ENCODE peak calls at places on chromosomes 2 and 18, in nine cellular contexts. E, H, G, L, K, Y, F, X and P are unnamed samples.

GRCh38 chr18:57430983-57431382 is 4.2 kb upstream of the ONECUT2 start:
- DNase-seq in G (no peak), E (no peak), F (no peak), Y (peak), H (peak), K (no peak), X (no peak), L (no peak), P (no peak)

GRCh38 chr2:190860985-190861721 is 19.5 kb upstream of the GLS start:
- DNase-seq in E (no peak), F (peak), G (no peak), Y (peak), X (no peak), K (no peak), H (no peak), L (peak), P (peak)

GRCh38 chr2:199463000-199463692 is 5.4 kb upstream of the SATB2 start:
- DNase-seq in E (peak), G (no peak), Y (peak), X (peak), K (no peak), L (peak), H (peak), F (peak), P (peak)

GRCh38 chr2:66494708-66495107 is 59.8 kb downstream of the MEIS1 start:
- DNase-seq in Y (no peak), H (no peak), F (no peak), G (no peak), E (no peak), L (peak), X (no peak), K (no peak), P (peak)

GRCh38 chr2:103145739-103146138 is 383.9 kb downstream of the TMEM182 start:
- DNase-seq in E (no peak), H (no peak), G (no peak), F (no peak), L (no peak), X (no peak), K (no peak), Y (no peak), P (no peak)

GRCh38 chr2:29165362-29166236 is 50.4 kb downstream of the CLIP4 start:
- DNase-seq in X (no peak), K (no peak), E (no peak), H (peak), G (no peak), Y (no peak), F (peak), L (peak), P (peak)

GRCh38 chr18:55354795-55355194 is 233.2 kb downstream of the TCF4 start:
- DNase-seq in K (no peak), Y (no peak), G (no peak), E (no peak), H (no peak), L (peak), F (no peak), X (no peak), P (peak)

GRCh38 chr18:79394438-79395307 is 1.1 kb upstream of the NFATC1 start:
- DNase-seq in L (peak), H (peak), E (peak), K (peak), F (peak), G (no peak), Y (peak), X (no peak), P (no peak)

GRCh38 chr2:1162768-1163584 is 212.3 kb downstream of the SNTG2 start:
- DNase-seq in X (no peak), G (no peak), L (peak), H (peak), E (peak), K (peak), Y (no peak), F (no peak), P (peak)

GRCh38 chr2:145380436-145381017 is 860.6 kb upstream of the ZEB2 start:
- DNase-seq in K (no peak), X (no peak), Y (no peak), L (peak), E (no peak), F (peak), G (peak), H (no peak), P (peak)

GRCh38 chr2:108363048-108363899 is 14.5 kb upstream of the SULT1C4 start:
- DNase-seq in K (no peak), X (no peak), E (peak), L (no peak), G (no peak), Y (no peak), F (no peak), H (no peak), P (no peak)

GRCh38 chr2:176729706-176730569 is 460.7 kb downstream of the MTX2 start:
- DNase-seq in Y (no peak), L (peak), X (no peak), E (no peak), K (no peak), G (peak), H (peak), F (no peak), P (peak)

GRCh38 chr2:201900362-201900761 is 94.0 kb downstream of the CDK15 start:
- DNase-seq in H (no peak), Y (no peak), G (no peak), F (no peak), L (peak), E (no peak), X (no peak), K (no peak), P (no peak)

GRCh38 chr2:1925516-1925915 is 181.2 kb upstream of the PXDN start:
- DNase-seq in L (no peak), H (no peak), G (no peak), E (no peak), F (no peak), Y (no peak), X (no peak), K (no peak), P (no peak)

GRCh38 chr2:113173563-113174368 is at the start of gene PSD4:
- DNase-seq in Y (no peak), H (no peak), X (no peak), E (peak), L (no peak), K (peak), F (no peak), G (no peak), P (peak)